ENCODE peak calls at places on chromosomes 6 and 20, in four cellular contexts. I, V, E and X are unnamed samples.

GRCh38 chr20:10651227-10651990 is 22.4 kb downstream of the JAG1 start:
- DNase-seq in V (no peak), I (no peak), E (no peak), X (no peak)

GRCh38 chr20:23161968-23162696 is 76.0 kb upstream of the CD93 start:
- DNase-seq in I (peak), E (no peak), V (no peak), X (no peak)

GRCh38 chr6:52253494-52253893 is 9.2 kb upstream of the IL17F start:
- DNase-seq in E (no peak), I (no peak), V (no peak), X (no peak)

GRCh38 chr6:139888691-139889122 is 514.3 kb upstream of the CITED2 start:
- DNase-seq in E (no peak), V (no peak), I (no peak), X (peak)

GRCh38 chr20:63963348-63963741 is 6.4 kb downstream of the ZNF512B start:
- DNase-seq in V (no peak), I (no peak), E (no peak), X (no peak)

GRCh38 chr6:122268394-122268793 is 131.1 kb upstream of the HSF2 start:
- DNase-seq in V (no peak), I (no peak), E (no peak), X (no peak)

GRCh38 chr6:35600659-35601125 is 88.0 kb upstream of the TULP1 start:
- DNase-seq in E (no peak), V (no peak), I (no peak), X (no peak)

GRCh38 chr20:47577271-47577670 is 75.6 kb downstream of the NCOA3 start:
- DNase-seq in I (no peak), V (no peak), E (no peak), X (no peak)

GRCh38 chr20:17533396-17533795 is 2.2 kb upstream of the BFSP1 start:
- DNase-seq in E (no peak), V (peak), I (peak), X (no peak)

GRCh38 chr20:21559305-21559704 is 45.4 kb upstream of the NKX2-2 start:
- DNase-seq in E (peak), V (no peak), I (no peak), X (no peak)

GRCh38 chr20:10679269-10679668 is 5.5 kb upstream of the JAG1 start:
- DNase-seq in I (no peak), E (no peak), V (no peak), X (no peak)

GRCh38 chr6:111921108-111921507 is 47.9 kb upstream of the FYN start:
- DNase-seq in E (no peak), I (no peak), V (no peak), X (peak)

GRCh38 chr20:63558804-63559484 is 5.0 kb downstream of the FNDC11 start:
- DNase-seq in V (no peak), I (no peak), E (no peak), X (peak)

GRCh38 chr6:47027315-47027714 is 14.8 kb downstream of the ADGRF1 start:
- DNase-seq in I (no peak), V (no peak), E (no peak), X (no peak)

GRCh38 chr20:36839150-36839549 is 36.8 kb upstream of the TLDC2 start:
- DNase-seq in I (no peak), V (no peak), E (no peak), X (no peak)

GRCh38 chr20:37314617-37315292 is 25.3 kb downstream of the MANBAL start:
- DNase-seq in V (no peak), E (no peak), I (no peak), X (no peak)

GRCh38 chr6:141594874-141595273 is 537.9 kb upstream of the GJE1 start:
- DNase-seq in E (no peak), V (no peak), I (no peak), X (no peak)

GRCh38 chr20:49045440-49046086 is 549 bp upstream of the CSE1L start:
- DNase-seq in V (peak), I (peak), E (no peak), X (peak)

GRCh38 chr6:32436995-32437836 is 2.5 kb upstream of the HLA-DRA start:
- DNase-seq in I (no peak), E (peak), V (no peak), X (no peak)

GRCh38 chr6:149354009-149354408 is 36.5 kb downstream of the TAB2 start:
- DNase-seq in I (no peak), V (no peak), E (no peak), X (no peak)

GRCh38 chr6:144377586-144377985 is 92.5 kb downstream of the UTRN start:
- DNase-seq in I (no peak), E (no peak), V (no peak), X (no peak)

GRCh38 chr20:21251278-21251677 is 51.9 kb upstream of the XRN2 start:
- DNase-seq in I (no peak), E (no peak), V (no peak), X (no peak)

GRCh38 chr6:135962731-135963130 is 111.2 kb downstream of the PDE7B start:
- DNase-seq in I (no peak), V (no peak), E (no peak), X (no peak)

GRCh38 chr20:17650301-17650761 is 31.7 kb downstream of the RRBP1 start:
- DNase-seq in V (no peak), E (no peak), I (no peak), X (no peak)

GRCh38 chr6:157151029-157151428 is 172.3 kb downstream of the TMEM242 start:
- DNase-seq in E (no peak), I (no peak), V (no peak), X (no peak)

GRCh38 chr6:137813308-137813707 is 53.8 kb upstream of the TNFAIP3 start:
- DNase-seq in V (no peak), E (no peak), I (no peak), X (no peak)

GRCh38 chr6:133827766-133828165 is 61.1 kb upstream of the TCF21 start:
- DNase-seq in V (no peak), I (no peak), E (no peak), X (no peak)

GRCh38 chr6:10478187-10479040 is 42.7 kb upstream of the GCNT2 start:
- DNase-seq in I (peak), E (no peak), V (peak), X (no peak)

GRCh38 chr20:45372646-45373352 is 5.3 kb downstream of the TP53TG5 start:
- DNase-seq in V (no peak), I (no peak), E (no peak), X (peak)

GRCh38 chr6:149264629-149265028 is 52.9 kb upstream of the TAB2 start:
- DNase-seq in E (no peak), I (peak), V (no peak), X (no peak)

GRCh38 chr20:17501701-17502100 is 29.5 kb downstream of the BFSP1 start:
- DNase-seq in V (no peak), I (no peak), E (no peak), X (no peak)

GRCh38 chr6:7489376-7489775 is 52.1 kb upstream of the DSP start:
- DNase-seq in E (no peak), I (no peak), V (no peak), X (no peak)

GRCh38 chr6:100472674-100473073 is 8.0 kb upstream of the SIM1 start:
- DNase-seq in I (no peak), E (peak), V (no peak), X (no peak)

GRCh38 chr6:118902731-118903130 is 8.8 kb downstream of the ASF1A start:
- DNase-seq in E (no peak), V (no peak), I (no peak), X (no peak)
- TF ChIP-seq SP1 in E (no peak), V (no peak), I (no peak), X (no peak)

GRCh38 chr6:109325400-109325801 is 56.9 kb downstream of the CD164 start:
- DNase-seq in E (no peak), I (no peak), V (no peak), X (no peak)

GRCh38 chr6:109321752-109322151 is 60.5 kb downstream of the CD164 start:
- DNase-seq in I (no peak), V (no peak), E (no peak), X (no peak)

GRCh38 chr6:109327502-109327901 is 54.8 kb downstream of the CD164 start:
- DNase-seq in V (no peak), I (no peak), E (no peak), X (no peak)

GRCh38 chr6:109326346-109326745 is 55.9 kb downstream of the CD164 start:
- DNase-seq in I (no peak), V (no peak), E (no peak), X (no peak)

GRCh38 chr6:109322825-109323580 is 59.3 kb downstream of the CD164 start:
- DNase-seq in E (no peak), I (no peak), V (no peak), X (no peak)
- TF ChIP-seq ATF2 in E (no peak), I (no peak), V (no peak), X (no peak)

DNA sequence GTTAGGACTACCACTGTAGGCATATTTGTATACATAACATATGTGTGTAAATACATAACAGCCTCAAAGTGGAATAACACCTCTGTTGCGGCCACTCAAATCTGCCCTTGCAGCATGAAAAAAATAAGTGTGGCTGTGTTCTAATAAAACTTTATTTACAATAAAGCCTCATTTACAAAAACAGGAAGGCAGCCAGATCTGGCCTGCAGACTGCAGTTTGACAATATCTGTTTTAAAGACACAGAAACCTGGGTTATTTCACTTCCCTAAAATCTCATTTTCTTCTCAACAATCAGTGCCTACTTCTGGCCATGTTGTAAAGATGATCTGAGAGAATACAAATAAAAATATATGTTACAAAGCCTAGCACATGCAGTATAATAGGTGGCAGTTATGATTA is 53.9 kb upstream of the SCML4 start:
- DNase-seq in I (no peak), E (peak), V (no peak), X (no peak)
- TF ChIP-seq ETV6 in I (no peak), E (no peak), V (no peak), X (no peak)

DNA sequence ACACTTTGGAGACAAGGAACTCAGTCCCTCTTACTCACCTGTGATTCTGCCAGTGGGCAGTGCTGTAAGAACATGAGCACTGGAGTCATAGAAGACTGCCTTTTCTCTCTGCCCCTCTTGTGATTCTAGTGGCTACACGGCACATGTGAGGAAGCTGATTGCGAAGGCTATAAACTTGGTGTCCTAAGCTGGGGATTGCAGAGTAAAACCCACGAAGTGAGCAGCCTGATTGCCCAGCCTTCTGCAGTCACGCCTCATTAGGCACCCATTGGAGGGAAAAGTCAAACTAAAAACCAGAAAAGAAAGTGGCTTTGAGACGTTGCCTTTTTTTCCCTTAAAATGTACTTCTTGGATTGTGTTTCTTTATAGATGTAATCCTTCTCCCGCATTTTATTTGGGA is 748.4 kb upstream of the CHD6 start:
- DNase-seq in I (no peak), E (no peak), V (no peak), X (no peak)
- TF ChIP-seq SP1 in I (no peak), E (no peak), V (no peak), X (no peak)